ENCODE peak calls at places on chromosomes 7 and 10, in four cellular contexts. F is IMR-90, L is left ventricle myocardium inferior, Z is cardiac muscle cell. E is an unnamed sample.
A peak's percentile ranks its signal among the peaks of the same experiment; 100 is the strongest.

GRCh38 chr10:124221356-124222297 is 128.2 kb upstream of the CHST15 start:
- DNase-seq in F (no peak), Z (peak; percentile 59), L (no peak), E (no peak)

GRCh38 chr10:75530337-75530736 is 98.9 kb downstream of the LRMDA start:
- DNase-seq in Z (no peak), L (no peak), F (no peak), E (no peak)

GRCh38 chr10:92696606-92697383 is 7.0 kb downstream of the HHEX start:
- DNase-seq in F (no peak), Z (no peak), L (no peak), E (no peak)

GRCh38 chr10:119933179-119933578 is 40.6 kb downstream of the SEC23IP start:
- DNase-seq in L (no peak), F (peak; percentile 3), Z (peak; percentile 28), E (no peak)

GRCh38 chr10:81564143-81564542 is 310.9 kb upstream of the NRG3 start:
- DNase-seq in L (no peak), Z (no peak), F (no peak), E (no peak)

GRCh38 chr10:21516270-21517131 is 9.0 kb downstream of the SKIDA1 start:
- DNase-seq in L (peak; percentile 62), Z (peak; percentile 86), F (peak; percentile 78), E (peak; percentile 51)

GRCh38 chr7:7772385-7772784 is 54.0 kb upstream of the RPA3 start:
- DNase-seq in Z (no peak), F (peak; percentile 67), L (no peak), E (no peak)

GRCh38 chr7:154898973-154899855 is 103.7 kb downstream of the PAXIP1 start:
- DNase-seq in L (no peak), F (no peak), Z (no peak), E (no peak)

GRCh38 chr10:121449457-121450045 is 148.7 kb downstream of the FGFR2 start:
- DNase-seq in L (no peak), F (no peak), Z (no peak), E (no peak)

GRCh38 chr10:99412100-99412499 is 18.3 kb downstream of the GOT1 start:
- DNase-seq in L (no peak), F (no peak), Z (no peak), E (no peak)

GRCh38 chr10:86374664-86375063 is 8.1 kb upstream of the GRID1 start:
- DNase-seq in F (no peak), Z (no peak), L (no peak), E (no peak)

GRCh38 chr10:86899670-86900276 is 57.6 kb downstream of the MMRN2 start:
- DNase-seq in L (peak; percentile 20), F (peak; percentile 71), Z (peak; percentile 83), E (peak; percentile 21)

GRCh38 chr10:5088703-5089261 is 5.4 kb upstream of the AKR1C3 start:
- DNase-seq in L (no peak), F (no peak), Z (no peak), E (no peak)

GRCh38 chr7:26891400-26892355 is 27.3 kb upstream of the SKAP2 start:
- DNase-seq in L (no peak), Z (no peak), F (peak; percentile 41), E (no peak)

GRCh38 chr7:129690701-129691100 is 79.2 kb downstream of the NRF1 start:
- DNase-seq in L (no peak), Z (no peak), F (peak; percentile 27), E (no peak)

GRCh38 chr7:322111-322671 is 32.2 kb downstream of the FOXL3 start:
- DNase-seq in F (peak; percentile 3), L (peak; percentile 72), Z (peak; percentile 41), E (no peak)

GRCh38 chr10:48880016-48880705 is 59.5 kb downstream of the LRRC18 start:
- DNase-seq in L (no peak), F (no peak), Z (no peak), E (no peak)
- H3K27ac ChIP-seq in L (no peak overlapping the region), F (no peak overlapping the region), Z (no peak overlapping the region), E (no peak overlapping the region)

GRCh38 chr10:79322616-79323566 is 24.4 kb upstream of the PPIF start:
- DNase-seq in L (no peak), Z (peak; percentile 87), F (peak; percentile 92), E (no peak)
- H3K27ac ChIP-seq in L (no peak overlapping the region), Z (no peak overlapping the region), F (peak overlapping the region; percentile 13), E (peak overlapping the region; percentile 6)

GRCh38 chr10:24916365-24916764 is 36.0 kb downstream of the PRTFDC1 start:
- DNase-seq in F (no peak), Z (no peak), L (no peak), E (no peak)
- H3K27ac ChIP-seq in F (no peak overlapping the region), Z (no peak overlapping the region), L (no peak overlapping the region), E (no peak overlapping the region)

DNA sequence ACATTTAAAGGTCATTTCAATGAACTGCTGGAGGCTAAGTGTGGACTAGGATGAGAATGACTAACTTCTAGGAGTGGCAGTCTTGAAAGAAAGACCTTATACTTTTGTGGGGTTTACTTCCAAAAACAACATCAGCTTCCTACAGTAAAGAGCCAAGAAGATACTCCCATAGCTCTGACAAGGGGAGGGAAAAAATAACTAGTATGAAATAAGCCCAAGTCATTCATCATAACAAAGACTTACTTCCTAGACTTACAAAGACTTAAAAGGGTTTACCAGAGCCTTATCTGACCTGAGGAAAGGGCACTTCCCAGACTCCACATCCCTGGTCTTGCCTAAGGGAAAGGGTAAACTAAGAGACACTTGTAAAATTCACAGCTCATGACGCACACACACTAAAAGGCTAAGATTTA is 31.7 kb downstream of the ARHGAP12 start:
- DNase-seq in F (peak; percentile 69), L (no peak), Z (peak; percentile 63), E (no peak)
- H3K27ac ChIP-seq in F (peak overlapping the region; percentile 16), L (peak overlapping the region; percentile 46), Z (peak overlapping the region; percentile 39), E (no peak overlapping the region)

GRCh38 chr7:74625446-74625845 is 32.1 kb upstream of the GTF2I start:
- DNase-seq in Z (peak; percentile 78), F (peak; percentile 67), L (no peak), E (no peak)
- H3K27ac ChIP-seq in Z (no peak overlapping the region), F (peak overlapping the region; percentile 12), L (no peak overlapping the region), E (no peak overlapping the region)

DNA sequence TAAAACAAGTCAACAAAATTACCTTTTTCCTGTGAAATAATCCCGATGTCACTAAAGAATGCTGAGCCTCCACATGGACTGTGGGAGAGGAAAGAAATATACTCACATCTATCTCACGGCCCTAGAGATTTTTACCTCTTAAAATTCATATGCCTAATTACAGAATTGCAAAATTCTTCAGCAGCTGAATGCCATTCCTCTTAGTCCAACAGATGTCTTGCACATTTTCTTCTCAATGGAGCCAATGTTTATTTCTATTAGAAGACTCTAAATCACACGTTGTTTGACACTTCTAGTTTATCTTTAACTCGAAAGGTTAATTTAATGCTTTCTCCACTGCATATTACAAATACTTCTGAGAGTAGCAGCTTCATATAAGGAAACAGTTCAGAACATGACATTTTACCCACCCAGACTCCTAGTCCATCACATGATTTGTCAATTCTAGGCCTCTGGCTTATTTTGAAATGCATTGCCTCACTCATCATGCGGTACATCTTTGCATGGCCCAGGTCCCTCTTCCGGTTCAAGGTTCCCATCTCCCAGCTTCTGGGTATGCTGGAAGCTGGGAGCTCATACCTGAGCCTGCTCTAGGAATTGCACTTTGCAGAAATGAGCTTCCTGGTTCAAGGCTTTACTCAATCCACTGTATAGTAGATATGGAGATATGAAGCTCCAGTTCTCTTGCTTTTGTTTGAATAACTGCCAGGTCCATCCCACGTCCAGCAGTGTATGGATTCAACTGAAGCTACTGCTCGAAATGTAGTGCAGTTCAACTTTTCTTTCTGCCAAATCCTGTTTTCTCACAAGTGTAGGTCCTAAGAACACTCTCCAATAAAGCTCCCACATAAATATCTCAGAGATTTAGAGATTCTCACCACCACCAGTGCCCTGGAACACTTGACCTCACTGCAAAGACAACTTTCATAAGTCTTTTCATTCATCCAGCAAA is 306.2 kb downstream of the GPR37 start:
- DNase-seq in F (peak; percentile 87), Z (no peak), L (no peak), E (no peak)
- H3K27ac ChIP-seq in F (peak overlapping the region; percentile 86), Z (no peak overlapping the region), L (no peak overlapping the region), E (no peak overlapping the region)

DNA sequence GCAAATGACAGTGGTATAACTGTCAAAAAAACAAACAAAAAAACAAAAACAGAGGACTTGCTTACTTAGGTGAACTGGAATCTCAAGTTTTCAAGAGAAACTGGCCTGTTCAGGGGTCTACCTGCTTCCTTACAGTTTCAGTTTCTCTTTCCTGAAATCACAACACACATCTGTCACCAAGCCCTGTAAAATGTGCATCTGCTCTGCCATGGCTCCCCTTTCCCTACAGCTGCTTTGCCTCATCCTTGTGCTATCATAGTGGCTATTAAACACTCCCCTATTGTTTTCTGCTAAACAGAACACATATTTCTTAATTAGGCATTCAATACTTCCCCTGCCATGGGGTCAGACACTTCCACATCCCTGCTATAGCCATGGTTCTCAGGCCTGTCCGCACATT is 37.6 kb downstream of the CPED1 start:
- DNase-seq in F (no peak), Z (no peak), L (no peak), E (no peak)
- H3K27ac ChIP-seq in F (peak overlapping the region; percentile 30), Z (no peak overlapping the region), L (peak overlapping the region; percentile 36), E (no peak overlapping the region)

GRCh38 chr10:83372646-83373045 is 766.7 kb upstream of the GHITM start:
- DNase-seq in Z (no peak), F (peak; percentile 16), L (no peak), E (no peak)

GRCh38 chr10:83371696-83372490 is 767.4 kb upstream of the GHITM start:
- DNase-seq in L (no peak), F (no peak), Z (no peak), E (no peak)

DNA sequence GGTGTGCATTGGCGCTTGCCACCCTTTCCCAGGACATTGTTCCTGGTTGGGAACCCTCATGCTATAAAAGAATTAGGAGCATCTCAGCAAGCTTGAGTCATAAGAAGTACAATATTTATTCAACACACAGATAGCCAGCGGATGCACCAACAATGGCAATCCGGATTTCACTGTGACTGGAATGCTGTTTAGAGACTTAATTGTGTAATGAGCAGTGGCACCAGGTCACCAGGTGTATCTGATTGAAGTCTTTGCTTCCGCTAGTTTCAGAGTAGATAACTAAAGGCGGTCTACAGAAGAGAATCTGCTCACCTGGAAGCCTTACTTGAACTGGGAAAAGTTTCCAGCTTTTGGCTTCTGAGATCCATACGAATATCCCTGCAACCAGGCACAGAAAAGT is 772.3 kb upstream of the GHITM start:
- DNase-seq in Z (no peak), F (no peak), L (no peak), E (no peak)
- H3K27ac ChIP-seq in Z (no peak overlapping the region), F (no peak overlapping the region), L (no peak overlapping the region), E (no peak overlapping the region)

E was measured in substantia nigra.